ENCODE peak calls at places on chromosomes 5 and 9, in eight cellular contexts. O, R, D, S, U, W, G and K are unnamed samples.

GRCh38 chr5:36177154-36177553 is 25.2 kb downstream of the SKP2 start:
- DNase-seq in O (no peak), D (no peak), W (no peak), G (no peak), U (no peak), R (no peak), S (no peak), K (no peak)

GRCh38 chr5:140372971-140373487 is 13.0 kb downstream of the SLC4A9 start:
- DNase-seq in S (peak), W (peak), R (peak), G (peak), O (peak), U (peak), D (peak), K (peak)

GRCh38 chr9:98867434-98868168 is 60.1 kb downstream of the GALNT12 start:
- DNase-seq in O (peak), W (peak), D (no peak), U (no peak), R (peak), S (peak), G (peak), K (no peak)

GRCh38 chr9:123925161-123925560 is 4.8 kb downstream of the DENND1A start:
- DNase-seq in D (no peak), W (no peak), G (no peak), O (no peak), R (no peak), U (no peak), S (no peak), K (peak)

GRCh38 chr5:154618696-154619095 is 136.5 kb upstream of the LARP1 start:
- DNase-seq in D (peak), W (no peak), G (no peak), R (no peak), S (no peak), O (no peak), U (no peak), K (no peak)

GRCh38 chr5:111498346-111498745 is 14.0 kb downstream of the STARD4 start:
- DNase-seq in W (no peak), R (no peak), D (no peak), S (no peak), O (no peak), U (no peak), G (no peak), K (no peak)

GRCh38 chr9:112112519-112112918 is 62.6 kb downstream of the SUSD1 start:
- DNase-seq in O (peak), R (peak), D (peak), W (peak), U (no peak), G (no peak), S (peak), K (no peak)

GRCh38 chr9:15135167-15135792 is 171.7 kb downstream of the TTC39B start:
- DNase-seq in U (peak), W (peak), R (peak), O (peak), S (peak), G (no peak), D (peak), K (peak)

GRCh38 chr5:56012281-56012963 is 17.7 kb upstream of the IL6ST start:
- DNase-seq in R (peak), O (peak), G (no peak), W (peak), S (peak), D (peak), U (peak), K (no peak)

GRCh38 chr5:34053133-34053532 is 10.1 kb upstream of the C1QTNF3 start:
- DNase-seq in G (no peak), W (no peak), R (peak), S (peak), D (peak), O (peak), U (no peak), K (no peak)

DNA sequence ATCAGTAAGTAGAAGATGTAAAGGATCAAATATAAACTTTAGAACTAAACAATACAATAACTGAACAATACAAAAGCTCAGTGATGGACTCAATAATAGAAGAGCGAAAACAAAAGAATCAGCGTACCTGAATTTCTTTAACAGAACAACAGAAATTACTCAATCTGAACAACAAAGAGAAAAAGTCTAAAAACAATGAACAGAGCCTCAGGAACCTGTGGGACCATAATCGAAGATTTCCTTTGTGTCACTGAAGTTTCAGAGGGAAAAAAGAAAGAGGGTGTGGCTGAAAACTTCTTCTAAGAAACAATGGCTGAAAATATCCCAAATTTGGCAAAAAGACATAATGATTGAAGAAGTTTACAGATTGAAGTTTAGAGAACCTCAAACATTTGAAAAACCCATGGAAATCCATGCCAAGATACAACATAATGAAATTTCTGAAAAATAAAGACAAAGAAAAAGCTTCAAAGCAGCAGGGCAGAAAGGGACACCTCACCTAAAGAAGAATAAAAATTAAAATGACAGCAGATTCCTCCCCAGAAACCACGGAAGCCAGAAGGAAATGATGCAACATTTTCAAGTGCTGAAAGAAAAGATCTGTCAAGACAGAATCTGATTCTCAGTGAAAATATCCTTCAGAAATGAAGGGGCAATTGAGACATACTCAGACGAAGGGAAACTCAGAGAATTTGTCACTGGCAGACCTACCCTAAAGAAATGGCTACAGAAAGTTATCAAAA is 288.8 kb downstream of the ARL15 start:
- DNase-seq in S (peak), O (peak), W (peak), G (no peak), D (peak), R (peak), U (no peak), K (no peak)
- H3K4me3 ChIP-seq in S (no peak), O (no peak), W (no peak), G (no peak), D (no peak), R (peak), U (no peak), K (no peak)

GRCh38 chr5:25190521-25191000 is 545.8 kb upstream of the CDH10 start:
- DNase-seq in W (no peak), R (no peak), S (no peak), O (no peak), U (no peak), G (no peak), D (no peak), K (no peak)
- H3K4me3 ChIP-seq in W (no peak), R (no peak), S (no peak), O (no peak), U (no peak), G (no peak), D (peak), K (no peak)

GRCh38 chr9:21994996-21995651 is 533 bp downstream of the CDKN2B-AS1 start:
- DNase-seq in U (peak), G (peak), R (peak), W (peak), S (peak), D (peak), O (peak), K (peak)

GRCh38 chr9:21991039-21991959 is 2.9 kb downstream of the CDKN2A start:
- DNase-seq in S (no peak), G (no peak), R (no peak), D (no peak), W (no peak), O (no peak), U (no peak), K (no peak)

GRCh38 chr9:21993893-21994525 is at the start of gene CDKN2A:
- DNase-seq in O (peak), U (peak), R (peak), S (no peak), W (peak), G (peak), D (no peak), K (peak)

GRCh38 chr9:21994526-21994995 is at the start of gene CDKN2B-AS1:
- DNase-seq in D (peak), G (peak), O (peak), W (peak), R (peak), S (peak), U (no peak), K (peak)

GRCh38 chr9:21993007-21993406 is 1.2 kb downstream of the CDKN2A start:
- DNase-seq in R (no peak), G (no peak), S (no peak), D (no peak), W (no peak), U (no peak), O (no peak), K (no peak)
- H3K4me3 ChIP-seq in R (peak), G (peak), S (peak), D (peak), W (no peak), U (peak), O (peak), K (no peak)

GRCh38 chr9:35758475-35759050 is 4.5 kb upstream of the MSMP start:
- DNase-seq in G (no peak), O (peak), W (peak), R (no peak), U (no peak), S (peak), D (no peak), K (no peak)
- H3K4me3 ChIP-seq in G (no peak), O (no peak), W (no peak), R (no peak), U (peak), S (no peak), D (no peak), K (no peak)

DNA sequence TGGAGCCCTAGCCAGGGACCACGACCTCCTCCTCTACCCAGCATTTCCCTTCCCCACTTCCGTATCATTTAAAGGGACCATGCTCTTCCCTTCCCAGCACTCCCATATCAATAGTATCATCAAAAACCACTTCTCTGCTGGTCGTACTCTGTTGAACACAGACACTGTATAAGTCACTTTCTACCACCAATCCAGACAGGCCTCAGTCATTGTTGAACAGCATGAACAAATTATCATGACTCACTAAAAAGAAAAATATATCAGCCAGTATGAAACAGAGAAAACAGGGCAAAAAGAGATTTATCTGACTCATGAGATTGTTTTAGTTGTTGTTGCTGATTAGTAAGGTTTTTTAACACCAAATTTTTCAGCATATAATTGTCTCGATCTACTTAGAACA is 89.8 kb downstream of the CDKN2A start:
- DNase-seq in W (peak), D (peak), O (no peak), G (no peak), S (peak), U (no peak), R (peak), K (no peak)
- H3K4me3 ChIP-seq in W (no peak), D (no peak), O (no peak), G (no peak), S (no peak), U (no peak), R (no peak), K (no peak)